ENCODE peak calls at places on chromosomes 4 and X, in four cellular contexts. V is NCI-H1105 treated with DMSO at 0.1 percent for 48 hours, Y is Caco-2, J is anterior cingulate cortex. I is an unnamed sample.

GRCh38 chrX:1595711-1596060 is 4.3 kb downstream of the AKAP17A start:
- DNase-seq in V (no peak), Y (no peak), J (no peak), I (no peak)

GRCh38 chrX:34656467-34656841 is 631 bp downstream of the TMEM47 start:
- DNase-seq in V (no peak), Y (no peak), J (no peak), I (no peak)

GRCh38 chr4:4334798-4335520 is 44.9 kb downstream of the ZBTB49 start:
- DNase-seq in V (peak), Y (peak), J (peak), I (peak)

GRCh38 chrX:11770320-11770719 is 12.3 kb downstream of the MSL3 start:
- DNase-seq in V (peak), Y (no peak), J (peak), I (peak)

GRCh38 chr4:150240011-150240410 is 161.8 kb downstream of the DCLK2 start:
- DNase-seq in V (no peak), Y (no peak), J (no peak), I (no peak)

GRCh38 chr4:115294717-115295116 is 181.3 kb upstream of the NDST4 start:
- DNase-seq in V (no peak), Y (no peak), J (no peak), I (no peak)

GRCh38 chr4:149914521-149915115 is 99.0 kb upstream of the IQCM start:
- DNase-seq in V (peak), Y (peak), J (no peak), I (peak)

GRCh38 chr4:163554870-163555465 is 60.5 kb downstream of the TMA16 start:
- DNase-seq in V (peak), Y (no peak), J (no peak), I (no peak)

GRCh38 chr4:187307131-187307530 is 583.5 kb upstream of the FAT1 start:
- DNase-seq in V (no peak), Y (no peak), J (no peak), I (no peak)

GRCh38 chrX:130887392-130887791 is 15.6 kb downstream of the ENOX2 start:
- DNase-seq in V (peak), Y (no peak), J (no peak), I (no peak)

GRCh38 chr4:168708108-168708507 is 211.3 kb downstream of the PALLD start:
- DNase-seq in V (no peak), Y (no peak), J (no peak), I (no peak)

GRCh38 chr4:157804169-157804543 is 368.7 kb downstream of the GASK1B start:
- DNase-seq in V (no peak), Y (no peak), J (no peak), I (no peak)

GRCh38 chr4:79823148-79823763 is 249.8 kb downstream of the ANTXR2 start:
- DNase-seq in V (no peak), Y (no peak), J (peak), I (no peak)

I was measured in trophoblast cell.